ENCODE peak calls at places on chromosomes 4 and X, in six cellular contexts. N, B, X, G, P and S are unnamed samples.

GRCh38 chr4:111537861-111538260 is 607.4 kb upstream of the FAM241A start:
- DNase-seq in P (no peak), N (no peak), X (no peak), G (no peak), B (no peak), S (no peak)

GRCh38 chr4:89294583-89295244 is 12.9 kb downstream of the GPRIN3 start:
- DNase-seq in G (peak), N (no peak), X (no peak), P (no peak), B (no peak), S (no peak)

GRCh38 chr4:130028552-130028951 is 932.6 kb downstream of the C4orf33 start:
- DNase-seq in G (peak), X (no peak), N (no peak), P (no peak), B (no peak), S (no peak)

GRCh38 chr4:32429151-32429550 is 1709.0 kb downstream of the PCDH7 start:
- DNase-seq in X (no peak), B (no peak), P (no peak), N (no peak), G (no peak), S (no peak)

GRCh38 chr4:6019316-6020263 is 1.4 kb upstream of the C4orf50 start:
- DNase-seq in B (no peak), P (no peak), X (no peak), G (peak), N (no peak), S (peak)

GRCh38 chr4:77697860-77698599 is 92.4 kb downstream of the CXCL13 start:
- DNase-seq in X (no peak), P (no peak), N (no peak), B (peak), G (no peak), S (no peak)

GRCh38 chr4:46839128-46839527 is 69.9 kb downstream of the COX7B2 start:
- DNase-seq in P (no peak), B (no peak), X (no peak), G (peak), N (no peak), S (no peak)

GRCh38 chr4:138241281-138242075 is 671 bp downstream of the SLC7A11 start:
- DNase-seq in G (no peak), P (no peak), N (no peak), X (no peak), B (no peak), S (no peak)

GRCh38 chr4:6233943-6234342 is 33.6 kb upstream of the JAKMIP1 start:
- DNase-seq in G (no peak), N (no peak), B (peak), P (peak), X (no peak), S (no peak)

GRCh38 chr4:166017804-166018203 is 144.8 kb downstream of the TLL1 start:
- DNase-seq in N (no peak), P (no peak), X (no peak), B (no peak), G (no peak), S (no peak)

GRCh38 chr4:81806485-81806884 is 334.8 kb upstream of the RASGEF1B start:
- DNase-seq in X (no peak), P (no peak), N (no peak), B (no peak), G (no peak), S (no peak)

GRCh38 chrX:78104447-78105176 is 564 bp downstream of the PGK1 start:
- DNase-seq in B (peak), G (peak), P (peak), N (peak), X (peak), S (peak)

GRCh38 chr4:79030973-79031372 is 91.7 kb upstream of the PAQR3 start:
- DNase-seq in G (no peak), N (no peak), X (no peak), B (no peak), P (no peak), S (no peak)

GRCh38 chrX:18549643-18550042 is 122.3 kb downstream of the RS1 start:
- DNase-seq in P (no peak), X (no peak), N (no peak), B (no peak), G (no peak), S (no peak)

GRCh38 chr4:8779371-8779988 is 92.2 kb downstream of the HMX1 start:
- DNase-seq in B (no peak), X (no peak), N (no peak), G (no peak), P (no peak), S (no peak)

GRCh38 chr4:98937977-98938376 is 9.0 kb upstream of the EIF4E start:
- DNase-seq in B (no peak), N (no peak), P (no peak), X (no peak), G (no peak), S (no peak)

GRCh38 chr4:165415910-165416309 is 37.1 kb downstream of the CPE start:
- DNase-seq in X (no peak), G (no peak), P (no peak), N (no peak), B (no peak), S (no peak)

GRCh38 chr4:158172558-158173258 is at the start of gene GASK1B:
- DNase-seq in B (no peak), N (peak), P (no peak), G (peak), X (no peak), S (no peak)

GRCh38 chrX:132665676-132666075 is 176.8 kb upstream of the MBNL3 start:
- DNase-seq in P (no peak), N (no peak), X (no peak), G (no peak), B (no peak), S (no peak)

GRCh38 chr4:12724520-12724919 is 759.6 kb downstream of the RAB28 start:
- DNase-seq in G (peak), B (no peak), P (no peak), N (no peak), X (no peak), S (no peak)

GRCh38 chrX:23365541-23365940 is 30.9 kb downstream of the PTCHD1 start:
- DNase-seq in N (no peak), X (no peak), G (no peak), P (no peak), B (no peak), S (no peak)

GRCh38 chrX:31367816-31368215 is 296.0 kb upstream of the FTHL17 start:
- DNase-seq in P (no peak), X (no peak), G (no peak), N (no peak), B (no peak), S (no peak)

GRCh38 chrX:148416931-148417330 is 83.5 kb upstream of the AFF2 start:
- DNase-seq in X (no peak), G (no peak), P (no peak), B (no peak), N (no peak), S (no peak)

GRCh38 chr4:159503243-159503642 is 400.4 kb downstream of the RAPGEF2 start:
- DNase-seq in B (no peak), X (no peak), G (no peak), P (no peak), N (no peak), S (no peak)

GRCh38 chr4:55411621-55412020 is 15.9 kb downstream of the TMEM165 start:
- DNase-seq in B (no peak), G (no peak), P (no peak), N (no peak), X (no peak), S (no peak)

GRCh38 chrX:53357799-53358530 is 64.5 kb downstream of the SMC1A start:
- DNase-seq in N (no peak), G (no peak), X (no peak), P (no peak), B (no peak), S (no peak)

GRCh38 chrX:153765138-153766079 is 1.4 kb downstream of the PLXNB3 start:
- DNase-seq in N (peak), P (no peak), B (peak), X (no peak), G (no peak), S (no peak)

GRCh38 chr4:95165926-95166524 is 382.7 kb downstream of the UNC5C start:
- DNase-seq in G (peak), B (no peak), P (no peak), X (no peak), N (peak), S (no peak)

GRCh38 chr4:66633472-66633871 is 911.8 kb downstream of the CENPC start:
- DNase-seq in X (no peak), P (no peak), G (no peak), B (no peak), N (no peak), S (no peak)

GRCh38 chrX:28273751-28274150 is 292.5 kb upstream of the DCAF8L1 start:
- DNase-seq in N (no peak), B (no peak), X (no peak), P (no peak), G (no peak), S (no peak)

GRCh38 chrX:17374619-17375360 is at the start of gene NHS:
- DNase-seq in P (peak), N (peak), B (peak), G (no peak), X (peak), S (peak)

GRCh38 chrX:134774190-134775048 is 116.1 kb upstream of the PLAC1 start:
- DNase-seq in G (no peak), X (no peak), N (no peak), P (no peak), B (no peak), S (no peak)

GRCh38 chrX:24259544-24260240 is 54.2 kb downstream of the SUPT20HL2 start:
- DNase-seq in N (peak), G (peak), P (peak), X (no peak), B (peak), S (no peak)

GRCh38 chr4:148390311-148390710 is 51.9 kb downstream of the NR3C2 start:
- DNase-seq in X (no peak), P (no peak), G (no peak), B (no peak), N (no peak), S (no peak)

GRCh38 chr4:83387922-83388676 is 53.5 kb upstream of the HPSE start:
- DNase-seq in P (no peak), N (no peak), G (no peak), X (no peak), B (no peak), S (no peak)

GRCh38 chrX:102934624-102935023 is 2.4 kb upstream of the RAB40AL start:
- DNase-seq in G (peak), B (no peak), N (no peak), P (no peak), X (no peak), S (no peak)

DNA sequence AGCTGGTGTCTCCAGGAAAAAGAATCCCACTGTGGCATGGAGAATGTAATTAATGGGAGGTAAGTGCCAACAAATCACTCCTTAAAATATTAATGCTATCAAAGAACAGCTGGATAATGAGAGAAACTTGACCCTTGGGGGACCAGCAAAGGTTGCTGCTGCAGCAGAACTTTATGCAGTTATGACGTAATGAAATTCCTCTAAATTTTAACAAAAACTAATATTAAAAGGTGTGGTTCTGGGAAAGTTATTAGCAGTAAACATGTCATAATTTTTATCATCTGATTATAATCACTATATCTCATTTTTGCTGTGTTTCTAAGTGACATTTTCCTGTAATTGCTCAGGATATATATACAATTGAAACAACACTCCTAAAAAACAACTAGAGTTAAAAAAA is 1.7 kb upstream of the SHISA3 start:
- DNase-seq in N (no peak), B (no peak), P (no peak), X (no peak), G (no peak), S (no peak)
- TF ChIP-seq CTCF in N (no peak), B (no peak), P (no peak), X (no peak), G (no peak), S (no peak)

DNA sequence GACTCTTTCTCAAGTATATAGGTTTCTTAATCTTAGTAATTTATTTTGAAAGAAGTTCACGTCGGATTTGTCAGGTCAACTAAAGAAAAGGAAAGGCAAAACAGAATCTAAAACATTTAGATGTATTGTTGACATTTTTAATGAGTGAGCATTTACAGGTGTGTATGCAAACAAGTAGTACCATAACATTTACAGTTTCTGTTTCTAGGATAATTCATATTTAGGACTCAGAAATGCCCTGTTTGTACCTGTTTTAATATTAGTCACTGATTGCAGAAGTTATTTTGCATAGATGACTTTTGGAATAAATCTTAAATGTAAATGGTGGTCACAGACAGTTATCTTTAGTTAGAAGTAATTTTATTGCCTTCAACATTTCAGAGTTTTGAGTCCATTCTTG is 151.3 kb upstream of the NUDT6 start:
- DNase-seq in P (no peak), X (no peak), N (no peak), B (no peak), G (no peak), S (no peak)
- H3K27ac ChIP-seq in P (no peak), X (no peak), N (no peak), B (no peak), G (no peak), S (no peak)

GRCh38 chr4:182483685-182484084 is 240.5 kb downstream of the TENM3 start:
- DNase-seq in B (no peak), G (no peak), N (no peak), X (no peak), P (no peak), S (no peak)
- TF ChIP-seq CTCF in B (no peak), G (no peak), N (no peak), X (no peak), P (no peak), S (no peak)

GRCh38 chr4:184344899-184345572 is 127.4 kb upstream of the ENPP6 start:
- DNase-seq in P (no peak), X (no peak), N (no peak), B (no peak), G (peak), S (peak)
- H3K27ac ChIP-seq in P (peak), X (no peak), N (no peak), B (peak), G (peak), S (peak)

GRCh38 chr4:134219043-134219442 is 17.5 kb upstream of the PABPC4L start:
- DNase-seq in X (no peak), G (no peak), P (no peak), B (no peak), N (no peak), S (no peak)

GRCh38 chr4:134216436-134216835 is 14.8 kb upstream of the PABPC4L start:
- DNase-seq in G (no peak), X (no peak), B (no peak), P (no peak), N (no peak), S (no peak)

DNA sequence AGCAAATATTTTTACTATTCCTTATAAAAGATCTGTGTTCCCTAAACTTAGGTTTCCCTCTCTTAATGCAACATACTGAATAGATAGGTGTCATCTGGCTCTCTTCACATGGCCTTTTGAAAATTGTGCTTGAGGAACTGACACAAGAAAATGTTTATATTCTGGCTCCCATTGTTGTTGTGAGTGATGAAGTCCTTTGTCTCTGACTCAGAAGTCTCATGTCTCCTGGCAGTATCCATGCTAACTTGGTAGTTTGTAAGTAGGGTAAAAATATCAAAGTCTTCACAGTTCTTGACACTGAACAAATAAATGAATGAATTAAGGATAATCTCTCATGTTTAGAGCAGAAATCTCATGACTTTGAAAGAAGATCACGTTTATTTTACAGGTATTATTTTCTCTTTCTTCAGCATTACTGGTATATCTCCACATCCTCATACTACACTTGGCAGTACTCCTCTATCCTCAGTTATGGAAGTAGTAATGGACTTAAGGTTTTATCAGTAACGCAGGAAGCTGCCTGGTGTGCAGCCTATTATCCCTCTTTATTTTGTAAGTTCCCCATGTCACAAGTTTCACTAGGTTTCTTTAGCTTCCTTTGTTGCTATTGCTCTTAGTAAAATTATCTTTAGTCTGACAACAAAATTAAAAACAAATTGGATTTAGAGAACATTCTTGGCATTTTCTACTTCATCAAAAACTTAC is 14.2 kb upstream of the PABPC4L start:
- DNase-seq in N (no peak), G (no peak), X (no peak), B (no peak), P (no peak), S (no peak)
- TF ChIP-seq CTCF in N (no peak), G (no peak), X (no peak), B (no peak), P (no peak), S (no peak)

GRCh38 chrX:107736781-107737531 is 38.6 kb downstream of the TSC22D3 start:
- DNase-seq in P (no peak), X (peak), G (no peak), N (no peak), B (peak), S (no peak)
- H3K27ac ChIP-seq in P (peak), X (peak), G (no peak), N (peak), B (peak), S (peak)

GRCh38 chr4:185369729-185370128 is 26.0 kb downstream of the LRP2BP start:
- DNase-seq in N (no peak), P (no peak), B (no peak), X (no peak), G (no peak), S (no peak)
- TF ChIP-seq CTCF in N (no peak), P (no peak), B (no peak), X (no peak), G (no peak), S (no peak)

GRCh38 chr4:107876096-107876495 is 51.4 kb downstream of the SGMS2 start:
- DNase-seq in N (no peak), G (no peak), X (no peak), P (no peak), B (no peak), S (no peak)

GRCh38 chr4:107870916-107871786 is 46.4 kb downstream of the SGMS2 start:
- DNase-seq in B (no peak), N (no peak), X (no peak), P (no peak), G (no peak), S (no peak)

GRCh38 chr4:107866726-107867125 is 42.0 kb downstream of the SGMS2 start:
- DNase-seq in P (no peak), B (no peak), N (no peak), X (no peak), G (no peak), S (no peak)

GRCh38 chr4:107870236-107870635 is 45.5 kb downstream of the SGMS2 start:
- DNase-seq in G (no peak), N (no peak), P (no peak), B (no peak), X (no peak), S (no peak)
- H3K27ac ChIP-seq in G (no peak), N (no peak), P (peak), B (no peak), X (no peak), S (peak)

GRCh38 chr4:58406762-58407161 is 1296.6 kb upstream of the IGFBP7 start:
- DNase-seq in X (no peak), B (no peak), P (no peak), G (no peak), N (no peak), S (no peak)

GRCh38 chr4:58413849-58414248 is 1303.7 kb upstream of the IGFBP7 start:
- DNase-seq in G (no peak), P (no peak), B (no peak), X (no peak), N (no peak), S (no peak)

DNA sequence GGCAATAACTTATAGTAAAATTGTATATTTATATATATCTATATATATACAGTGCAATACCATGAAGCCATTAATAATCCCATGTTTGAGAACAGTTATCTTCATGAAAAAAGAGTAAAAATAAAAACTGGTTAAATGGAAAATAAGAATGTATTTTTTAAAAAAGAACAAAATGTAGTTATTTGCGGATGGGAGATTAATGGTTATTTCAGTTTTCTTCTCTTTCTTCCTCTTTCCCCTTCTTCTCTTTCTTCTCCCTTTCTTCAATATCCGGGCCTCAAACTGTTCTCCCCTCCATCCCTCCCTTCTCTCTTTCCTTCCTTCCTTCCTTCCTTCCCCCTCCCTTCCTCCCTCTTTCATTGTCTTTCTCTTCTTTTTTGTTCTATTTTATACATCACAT is 1301.7 kb upstream of the IGFBP7 start:
- DNase-seq in G (no peak), X (no peak), P (no peak), B (no peak), N (no peak), S (no peak)
- TF ChIP-seq CTCF in G (no peak), X (no peak), P (no peak), B (no peak), N (no peak), S (no peak)

GRCh38 chr4:10303291-10303690 is 153.9 kb downstream of the ZNF518B start:
- DNase-seq in P (no peak), X (no peak), N (no peak), G (no peak), B (no peak), S (no peak)
- H3K27ac ChIP-seq in P (no peak), X (no peak), N (no peak), G (no peak), B (no peak), S (no peak)